ENCODE peak calls at places on chromosomes 3 and 15, in seven cellular contexts. K is choroid plexus epithelial cell; Z is NAMALWA; R is heart right ventricle; H is AG20443; C is stimulated activated CD8-positive, alpha-beta memory T cell treated with anti-CD3 and anti-CD28 coated beads, Interleukin-7, amount 100 ng/mL, for 4 hours; U is GM18507. F is an unnamed sample.

GRCh38 chr15:29490747-29491471 is 221.3 kb upstream of the NSMCE3 start:
- DNase-seq in K (no peak), Z (no peak), R (no peak), H (no peak), C (no peak), U (no peak), F (no peak)

GRCh38 chr3:23874359-23875120 is 42.2 kb downstream of the NKIRAS1 start:
- DNase-seq in K (peak), Z (no peak), R (no peak), H (peak), C (no peak), U (no peak), F (no peak)

GRCh38 chr3:45777111-45777752 is 19.1 kb downstream of the SLC6A20 start:
- DNase-seq in K (no peak), Z (no peak), R (no peak), H (no peak), C (no peak), U (no peak), F (no peak)

GRCh38 chr3:23331141-23331935 is 128.2 kb downstream of the UBE2E2 start:
- DNase-seq in K (no peak), Z (no peak), R (no peak), H (no peak), C (no peak), U (no peak), F (no peak)

GRCh38 chr3:49747792-49748480 is 24.2 kb upstream of the GMPPB start:
- DNase-seq in K (peak), Z (no peak), R (no peak), H (no peak), C (no peak), U (no peak), F (no peak)

GRCh38 chr3:39476783-39477182 is 9.3 kb downstream of the MOBP start:
- DNase-seq in K (no peak), Z (no peak), R (no peak), H (no peak), C (no peak), U (no peak), F (no peak)

GRCh38 chr15:101481381-101481705 is 8.2 kb downstream of the PCSK6 start:
- DNase-seq in K (no peak), Z (no peak), R (no peak), H (no peak), C (no peak), U (no peak), F (no peak)

GRCh38 chr15:39127925-39128617 is 452.8 kb upstream of the THBS1 start:
- DNase-seq in K (peak), Z (no peak), R (no peak), H (peak), C (no peak), U (no peak), F (no peak)

GRCh38 chr3:42655980-42656679 is 2.6 kb downstream of the ZBTB47 start:
- DNase-seq in K (peak), Z (no peak), R (no peak), H (peak), C (no peak), U (no peak), F (no peak)

GRCh38 chr3:23944861-23945652 is at the start of gene NR1D2:
- DNase-seq in K (peak), Z (peak), R (peak), H (peak), C (peak), U (peak), F (no peak)

GRCh38 chr15:99658000-99658399 is 75.2 kb downstream of the LYSMD4 start:
- DNase-seq in K (no peak), Z (no peak), R (no peak), H (no peak), C (no peak), U (no peak), F (no peak)

GRCh38 chr3:67325231-67325630 is 327.1 kb downstream of the KBTBD8 start:
- DNase-seq in K (no peak), Z (no peak), R (no peak), H (no peak), C (no peak), U (no peak), F (no peak)

GRCh38 chr15:63044077-63044644 is 1.6 kb downstream of the TPM1 start:
- DNase-seq in K (no peak), Z (no peak), R (no peak), H (no peak), C (no peak), U (no peak), F (no peak)

GRCh38 chr15:41256103-41256502 is 25.0 kb downstream of the CHP1 start:
- DNase-seq in K (no peak), Z (no peak), R (no peak), H (no peak), C (no peak), U (no peak), F (no peak)

GRCh38 chr3:14837188-14837587 is 18.4 kb downstream of the FGD5 start:
- DNase-seq in K (no peak), Z (no peak), R (no peak), H (no peak), C (no peak), U (no peak), F (no peak)

GRCh38 chr15:74133071-74133702 is 2.8 kb downstream of the ISLR2 start:
- DNase-seq in K (no peak), Z (no peak), R (peak), H (no peak), C (no peak), U (no peak), F (no peak)

GRCh38 chr15:29997499-29997898 is 85.3 kb upstream of the GOLGA8J start:
- DNase-seq in K (no peak), Z (no peak), R (no peak), H (no peak), C (no peak), U (no peak), F (no peak)

GRCh38 chr15:84856731-84857417 is 27.6 kb upstream of the SLC28A1 start:
- DNase-seq in K (no peak), Z (no peak), R (no peak), H (no peak), C (no peak), U (no peak), F (no peak)

GRCh38 chr3:191753186-191753585 is 292.2 kb downstream of the PYDC2 start:
- DNase-seq in K (no peak), Z (no peak), R (no peak), H (peak), C (no peak), U (no peak), F (no peak)

GRCh38 chr3:113898892-113899291 is 48.9 kb upstream of the ZDHHC23 start:
- DNase-seq in K (peak), Z (no peak), R (no peak), H (peak), C (no peak), U (no peak), F (peak)

GRCh38 chr3:16369247-16369646 is 104.2 kb downstream of the OXNAD1 start:
- DNase-seq in K (no peak), Z (no peak), R (no peak), H (peak), C (no peak), U (no peak), F (no peak)

GRCh38 chr3:140341213-140341612 is 336.7 kb upstream of the TRIM42 start:
- DNase-seq in K (no peak), Z (no peak), R (no peak), H (no peak), C (no peak), U (no peak), F (no peak)

GRCh38 chr15:95990833-95991232 is 339.7 kb upstream of the NR2F2 start:
- DNase-seq in K (no peak), Z (no peak), R (no peak), H (no peak), C (no peak), U (no peak), F (no peak)

GRCh38 chr3:10322355-10322715 is 1.4 kb upstream of the SEC13 start:
- DNase-seq in K (peak), Z (peak), R (no peak), H (no peak), C (no peak), U (no peak), F (no peak)

GRCh38 chr3:141330235-141330634 is 38.1 kb upstream of the ZBTB38 start:
- DNase-seq in K (no peak), Z (no peak), R (no peak), H (no peak), C (no peak), U (no peak), F (no peak)

F was measured in SIG-M5.